ENCODE peak calls at places on chromosomes 7 and 10, in five cellular contexts. X is activated CD4-positive, alpha-beta T cell treated with anti-CD3 and anti-CD28 coated beads, Interleukin-2, amount 50 U/mL, for 48 hours; Q is ascending aorta; M is small intestine; C is BJ. V is an unnamed sample.

GRCh38 chr10:132447446-132448247 is 50.6 kb downstream of the PWWP2B start:
- DNase-seq in M (peak; percentile 67), C (peak; percentile 13), Q (no peak), X (peak; percentile 82), V (no peak)

GRCh38 chr7:163298-163695 is 29.1 kb upstream of the FAM20C start:
- DNase-seq in C (no peak), X (no peak), M (no peak), Q (no peak), V (no peak)

GRCh38 chr7:148394582-148394981 is 196.0 kb upstream of the C7orf33 start:
- DNase-seq in Q (no peak), C (no peak), X (no peak), M (no peak), V (no peak)

GRCh38 chr10:125343118-125343752 is 182.9 kb upstream of the CTBP2 start:
- DNase-seq in M (peak; percentile 35), C (no peak), Q (no peak), X (peak; percentile 5), V (peak; percentile 7)

GRCh38 chr7:141593134-141593533 is 41.9 kb downstream of the AGK start:
- DNase-seq in Q (no peak), M (no peak), X (no peak), C (no peak), V (peak; percentile 53)

GRCh38 chr7:17870406-17870805 is 69.9 kb downstream of the SNX13 start:
- DNase-seq in X (no peak), M (no peak), C (no peak), Q (no peak), V (no peak)

GRCh38 chr7:107152011-107152410 is 16.8 kb upstream of the HBP1 start:
- DNase-seq in C (peak; percentile 23), Q (no peak), X (no peak), M (no peak), V (no peak)

GRCh38 chr7:121753965-121754364 is 119.0 kb upstream of the PTPRZ1 start:
- DNase-seq in X (no peak), M (no peak), C (no peak), Q (no peak), V (no peak)

GRCh38 chr7:31192996-31193395 is 140.9 kb downstream of the ADCYAP1R1 start:
- DNase-seq in Q (no peak), C (no peak), M (peak; percentile 51), X (peak; percentile 8), V (peak; percentile 79)

V was measured in Ammon's horn.